ENCODE peak calls at places on chromosomes 13 and 19, in ten cellular contexts. One of them, this sample, is unnamed.

GRCh38 chr13:41470187-41470586 is 12.8 kb downstream of the RGCC start:
- DNase-seq in stimulated activated CD4-positive, alpha-beta T cell treated with anti-CD3 and anti-CD28 coated beads, Interleukin-4, amount 100 ng/mL, for 48 hours: peak
- DNase-seq in stimulated activated CD8-positive, alpha-beta memory T cell treated with anti-CD3 and anti-CD28 coated beads, Interleukin-4, amount 100 ng/mL, for 1 hour: no peak
- DNase-seq in kidney glomerular epithelial cell: no peak
- DNase-seq in T-cell: no peak
- DNase-seq in HS-5: no peak
- DNase-seq in astrocyte of the spinal cord: no peak
- DNase-seq in HFFc6: no peak
- DNase-seq in CD8-positive, alpha-beta memory T cell: no peak
- DNase-seq in activated CD8-positive, alpha-beta T cell treated with anti-CD3 and anti-CD28 coated beads for 36 hours: peak
- DNase-seq in this sample: no peak

GRCh38 chr19:279231-279630 is 12.0 kb downstream of the PLPP2 start:
- DNase-seq in HS-5: no peak
- DNase-seq in activated CD8-positive, alpha-beta T cell treated with anti-CD3 and anti-CD28 coated beads for 36 hours: no peak
- DNase-seq in HFFc6: no peak
- DNase-seq in CD8-positive, alpha-beta memory T cell: no peak
- DNase-seq in stimulated activated CD4-positive, alpha-beta T cell treated with anti-CD3 and anti-CD28 coated beads, Interleukin-4, amount 100 ng/mL, for 48 hours: no peak
- DNase-seq in astrocyte of the spinal cord: no peak
- DNase-seq in stimulated activated CD8-positive, alpha-beta memory T cell treated with anti-CD3 and anti-CD28 coated beads, Interleukin-4, amount 100 ng/mL, for 1 hour: no peak
- DNase-seq in T-cell: no peak
- DNase-seq in kidney glomerular epithelial cell: no peak
- DNase-seq in this sample: no peak

GRCh38 chr13:99911069-99911964 is 60.2 kb downstream of the ZIC5 start:
- DNase-seq in stimulated activated CD8-positive, alpha-beta memory T cell treated with anti-CD3 and anti-CD28 coated beads, Interleukin-4, amount 100 ng/mL, for 1 hour: no peak
- DNase-seq in HS-5: no peak
- DNase-seq in CD8-positive, alpha-beta memory T cell: no peak
- DNase-seq in astrocyte of the spinal cord: no peak
- DNase-seq in kidney glomerular epithelial cell: no peak
- DNase-seq in T-cell: no peak
- DNase-seq in activated CD8-positive, alpha-beta T cell treated with anti-CD3 and anti-CD28 coated beads for 36 hours: no peak
- DNase-seq in stimulated activated CD4-positive, alpha-beta T cell treated with anti-CD3 and anti-CD28 coated beads, Interleukin-4, amount 100 ng/mL, for 48 hours: no peak
- DNase-seq in HFFc6: no peak
- DNase-seq in this sample: no peak

GRCh38 chr19:45585158-45585577 is 566 bp upstream of the OPA3 start:
- DNase-seq in stimulated activated CD4-positive, alpha-beta T cell treated with anti-CD3 and anti-CD28 coated beads, Interleukin-4, amount 100 ng/mL, for 48 hours: no peak
- DNase-seq in T-cell: no peak
- DNase-seq in HS-5: no peak
- DNase-seq in stimulated activated CD8-positive, alpha-beta memory T cell treated with anti-CD3 and anti-CD28 coated beads, Interleukin-4, amount 100 ng/mL, for 1 hour: no peak
- DNase-seq in kidney glomerular epithelial cell: no peak
- DNase-seq in activated CD8-positive, alpha-beta T cell treated with anti-CD3 and anti-CD28 coated beads for 36 hours: no peak
- DNase-seq in astrocyte of the spinal cord: no peak
- DNase-seq in CD8-positive, alpha-beta memory T cell: no peak
- DNase-seq in HFFc6: no peak
- DNase-seq in this sample: no peak

GRCh38 chr13:104750377-104750776 is 1684.2 kb upstream of the SLC10A2 start:
- DNase-seq in CD8-positive, alpha-beta memory T cell: no peak
- DNase-seq in kidney glomerular epithelial cell: peak
- DNase-seq in activated CD8-positive, alpha-beta T cell treated with anti-CD3 and anti-CD28 coated beads for 36 hours: no peak
- DNase-seq in T-cell: no peak
- DNase-seq in HS-5: no peak
- DNase-seq in stimulated activated CD4-positive, alpha-beta T cell treated with anti-CD3 and anti-CD28 coated beads, Interleukin-4, amount 100 ng/mL, for 48 hours: no peak
- DNase-seq in stimulated activated CD8-positive, alpha-beta memory T cell treated with anti-CD3 and anti-CD28 coated beads, Interleukin-4, amount 100 ng/mL, for 1 hour: no peak
- DNase-seq in astrocyte of the spinal cord: peak
- DNase-seq in HFFc6: no peak
- DNase-seq in this sample: no peak

GRCh38 chr13:111506131-111506530 is 185.7 kb downstream of the TEX29 start:
- DNase-seq in astrocyte of the spinal cord: no peak
- DNase-seq in activated CD8-positive, alpha-beta T cell treated with anti-CD3 and anti-CD28 coated beads for 36 hours: no peak
- DNase-seq in stimulated activated CD4-positive, alpha-beta T cell treated with anti-CD3 and anti-CD28 coated beads, Interleukin-4, amount 100 ng/mL, for 48 hours: no peak
- DNase-seq in HFFc6: no peak
- DNase-seq in T-cell: no peak
- DNase-seq in HS-5: no peak
- DNase-seq in stimulated activated CD8-positive, alpha-beta memory T cell treated with anti-CD3 and anti-CD28 coated beads, Interleukin-4, amount 100 ng/mL, for 1 hour: no peak
- DNase-seq in kidney glomerular epithelial cell: no peak
- DNase-seq in CD8-positive, alpha-beta memory T cell: no peak
- DNase-seq in this sample: no peak

GRCh38 chr13:21739771-21740170 is 68.9 kb downstream of the FGF9 start:
- DNase-seq in stimulated activated CD8-positive, alpha-beta memory T cell treated with anti-CD3 and anti-CD28 coated beads, Interleukin-4, amount 100 ng/mL, for 1 hour: no peak
- DNase-seq in HS-5: no peak
- DNase-seq in activated CD8-positive, alpha-beta T cell treated with anti-CD3 and anti-CD28 coated beads for 36 hours: no peak
- DNase-seq in astrocyte of the spinal cord: no peak
- DNase-seq in kidney glomerular epithelial cell: no peak
- DNase-seq in CD8-positive, alpha-beta memory T cell: no peak
- DNase-seq in T-cell: no peak
- DNase-seq in HFFc6: no peak
- DNase-seq in stimulated activated CD4-positive, alpha-beta T cell treated with anti-CD3 and anti-CD28 coated beads, Interleukin-4, amount 100 ng/mL, for 48 hours: no peak
- DNase-seq in this sample: no peak

GRCh38 chr19:4730740-4731171 is 7.1 kb upstream of the DPP9 start:
- DNase-seq in kidney glomerular epithelial cell: no peak
- DNase-seq in HS-5: no peak
- DNase-seq in stimulated activated CD4-positive, alpha-beta T cell treated with anti-CD3 and anti-CD28 coated beads, Interleukin-4, amount 100 ng/mL, for 48 hours: peak
- DNase-seq in activated CD8-positive, alpha-beta T cell treated with anti-CD3 and anti-CD28 coated beads for 36 hours: peak
- DNase-seq in T-cell: no peak
- DNase-seq in CD8-positive, alpha-beta memory T cell: peak
- DNase-seq in HFFc6: no peak
- DNase-seq in astrocyte of the spinal cord: no peak
- DNase-seq in stimulated activated CD8-positive, alpha-beta memory T cell treated with anti-CD3 and anti-CD28 coated beads, Interleukin-4, amount 100 ng/mL, for 1 hour: no peak
- DNase-seq in this sample: peak

GRCh38 chr19:53977991-53978731 is 13.3 kb upstream of the CACNG6 start:
- DNase-seq in kidney glomerular epithelial cell: no peak
- DNase-seq in HFFc6: peak
- DNase-seq in CD8-positive, alpha-beta memory T cell: no peak
- DNase-seq in HS-5: peak
- DNase-seq in T-cell: peak
- DNase-seq in astrocyte of the spinal cord: peak
- DNase-seq in stimulated activated CD8-positive, alpha-beta memory T cell treated with anti-CD3 and anti-CD28 coated beads, Interleukin-4, amount 100 ng/mL, for 1 hour: no peak
- DNase-seq in activated CD8-positive, alpha-beta T cell treated with anti-CD3 and anti-CD28 coated beads for 36 hours: peak
- DNase-seq in stimulated activated CD4-positive, alpha-beta T cell treated with anti-CD3 and anti-CD28 coated beads, Interleukin-4, amount 100 ng/mL, for 48 hours: peak
- DNase-seq in this sample: no peak

GRCh38 chr19:14473073-14473790 is 1.9 kb downstream of the PTGER1 start:
- DNase-seq in HS-5: no peak
- DNase-seq in astrocyte of the spinal cord: no peak
- DNase-seq in HFFc6: no peak
- DNase-seq in stimulated activated CD8-positive, alpha-beta memory T cell treated with anti-CD3 and anti-CD28 coated beads, Interleukin-4, amount 100 ng/mL, for 1 hour: no peak
- DNase-seq in stimulated activated CD4-positive, alpha-beta T cell treated with anti-CD3 and anti-CD28 coated beads, Interleukin-4, amount 100 ng/mL, for 48 hours: no peak
- DNase-seq in activated CD8-positive, alpha-beta T cell treated with anti-CD3 and anti-CD28 coated beads for 36 hours: no peak
- DNase-seq in T-cell: no peak
- DNase-seq in CD8-positive, alpha-beta memory T cell: no peak
- DNase-seq in kidney glomerular epithelial cell: no peak
- DNase-seq in this sample: no peak

GRCh38 chr13:73060251-73061160 is 1.7 kb downstream of the KLF5 start:
- DNase-seq in stimulated activated CD8-positive, alpha-beta memory T cell treated with anti-CD3 and anti-CD28 coated beads, Interleukin-4, amount 100 ng/mL, for 1 hour: no peak
- DNase-seq in CD8-positive, alpha-beta memory T cell: no peak
- DNase-seq in activated CD8-positive, alpha-beta T cell treated with anti-CD3 and anti-CD28 coated beads for 36 hours: no peak
- DNase-seq in HS-5: no peak
- DNase-seq in stimulated activated CD4-positive, alpha-beta T cell treated with anti-CD3 and anti-CD28 coated beads, Interleukin-4, amount 100 ng/mL, for 48 hours: no peak
- DNase-seq in astrocyte of the spinal cord: peak
- DNase-seq in kidney glomerular epithelial cell: peak
- DNase-seq in T-cell: no peak
- DNase-seq in HFFc6: peak
- DNase-seq in this sample: no peak

GRCh38 chr13:20441879-20442278 is 83.8 kb downstream of the CRYL1 start:
- DNase-seq in HS-5: no peak
- DNase-seq in astrocyte of the spinal cord: peak
- DNase-seq in T-cell: no peak
- DNase-seq in stimulated activated CD4-positive, alpha-beta T cell treated with anti-CD3 and anti-CD28 coated beads, Interleukin-4, amount 100 ng/mL, for 48 hours: no peak
- DNase-seq in stimulated activated CD8-positive, alpha-beta memory T cell treated with anti-CD3 and anti-CD28 coated beads, Interleukin-4, amount 100 ng/mL, for 1 hour: no peak
- DNase-seq in activated CD8-positive, alpha-beta T cell treated with anti-CD3 and anti-CD28 coated beads for 36 hours: no peak
- DNase-seq in kidney glomerular epithelial cell: no peak
- DNase-seq in HFFc6: no peak
- DNase-seq in CD8-positive, alpha-beta memory T cell: no peak
- DNase-seq in this sample: no peak

GRCh38 chr13:28357846-28358496 is 137.0 kb downstream of the FLT1 start:
- DNase-seq in kidney glomerular epithelial cell: no peak
- DNase-seq in HS-5: no peak
- DNase-seq in HFFc6: no peak
- DNase-seq in astrocyte of the spinal cord: no peak
- DNase-seq in activated CD8-positive, alpha-beta T cell treated with anti-CD3 and anti-CD28 coated beads for 36 hours: peak
- DNase-seq in CD8-positive, alpha-beta memory T cell: no peak
- DNase-seq in T-cell: no peak
- DNase-seq in stimulated activated CD8-positive, alpha-beta memory T cell treated with anti-CD3 and anti-CD28 coated beads, Interleukin-4, amount 100 ng/mL, for 1 hour: no peak
- DNase-seq in stimulated activated CD4-positive, alpha-beta T cell treated with anti-CD3 and anti-CD28 coated beads, Interleukin-4, amount 100 ng/mL, for 48 hours: no peak
- DNase-seq in this sample: no peak

GRCh38 chr19:17966497-17967257 is at the start of gene KCNN1:
- DNase-seq in CD8-positive, alpha-beta memory T cell: no peak
- DNase-seq in astrocyte of the spinal cord: no peak
- DNase-seq in T-cell: no peak
- DNase-seq in stimulated activated CD8-positive, alpha-beta memory T cell treated with anti-CD3 and anti-CD28 coated beads, Interleukin-4, amount 100 ng/mL, for 1 hour: no peak
- DNase-seq in kidney glomerular epithelial cell: no peak
- DNase-seq in HFFc6: no peak
- DNase-seq in stimulated activated CD4-positive, alpha-beta T cell treated with anti-CD3 and anti-CD28 coated beads, Interleukin-4, amount 100 ng/mL, for 48 hours: no peak
- DNase-seq in HS-5: no peak
- DNase-seq in activated CD8-positive, alpha-beta T cell treated with anti-CD3 and anti-CD28 coated beads for 36 hours: no peak
- DNase-seq in this sample: no peak

GRCh38 chr13:61276401-61276800 is 139.2 kb downstream of the PCDH20 start:
- DNase-seq in HFFc6: no peak
- DNase-seq in HS-5: no peak
- DNase-seq in stimulated activated CD4-positive, alpha-beta T cell treated with anti-CD3 and anti-CD28 coated beads, Interleukin-4, amount 100 ng/mL, for 48 hours: no peak
- DNase-seq in T-cell: no peak
- DNase-seq in stimulated activated CD8-positive, alpha-beta memory T cell treated with anti-CD3 and anti-CD28 coated beads, Interleukin-4, amount 100 ng/mL, for 1 hour: no peak
- DNase-seq in activated CD8-positive, alpha-beta T cell treated with anti-CD3 and anti-CD28 coated beads for 36 hours: no peak
- DNase-seq in CD8-positive, alpha-beta memory T cell: no peak
- DNase-seq in astrocyte of the spinal cord: no peak
- DNase-seq in kidney glomerular epithelial cell: peak
- DNase-seq in this sample: no peak

GRCh38 chr13:113553541-113554332 is 30.8 kb upstream of the TFDP1 start:
- DNase-seq in stimulated activated CD8-positive, alpha-beta memory T cell treated with anti-CD3 and anti-CD28 coated beads, Interleukin-4, amount 100 ng/mL, for 1 hour: no peak
- DNase-seq in stimulated activated CD4-positive, alpha-beta T cell treated with anti-CD3 and anti-CD28 coated beads, Interleukin-4, amount 100 ng/mL, for 48 hours: no peak
- DNase-seq in HS-5: no peak
- DNase-seq in T-cell: no peak
- DNase-seq in CD8-positive, alpha-beta memory T cell: peak
- DNase-seq in kidney glomerular epithelial cell: no peak
- DNase-seq in activated CD8-positive, alpha-beta T cell treated with anti-CD3 and anti-CD28 coated beads for 36 hours: no peak
- DNase-seq in HFFc6: no peak
- DNase-seq in astrocyte of the spinal cord: no peak
- DNase-seq in this sample: peak

GRCh38 chr19:2487780-2488330 is 11.9 kb downstream of the GADD45B start:
- DNase-seq in stimulated activated CD8-positive, alpha-beta memory T cell treated with anti-CD3 and anti-CD28 coated beads, Interleukin-4, amount 100 ng/mL, for 1 hour: no peak
- DNase-seq in HS-5: no peak
- DNase-seq in CD8-positive, alpha-beta memory T cell: no peak
- DNase-seq in HFFc6: no peak
- DNase-seq in T-cell: no peak
- DNase-seq in astrocyte of the spinal cord: no peak
- DNase-seq in activated CD8-positive, alpha-beta T cell treated with anti-CD3 and anti-CD28 coated beads for 36 hours: no peak
- DNase-seq in kidney glomerular epithelial cell: no peak
- DNase-seq in stimulated activated CD4-positive, alpha-beta T cell treated with anti-CD3 and anti-CD28 coated beads, Interleukin-4, amount 100 ng/mL, for 48 hours: no peak
- DNase-seq in this sample: no peak

GRCh38 chr13:46535822-46536221 is 17.1 kb upstream of the LRCH1 start:
- DNase-seq in T-cell: no peak
- DNase-seq in CD8-positive, alpha-beta memory T cell: no peak
- DNase-seq in astrocyte of the spinal cord: no peak
- DNase-seq in HFFc6: no peak
- DNase-seq in kidney glomerular epithelial cell: no peak
- DNase-seq in stimulated activated CD8-positive, alpha-beta memory T cell treated with anti-CD3 and anti-CD28 coated beads, Interleukin-4, amount 100 ng/mL, for 1 hour: no peak
- DNase-seq in activated CD8-positive, alpha-beta T cell treated with anti-CD3 and anti-CD28 coated beads for 36 hours: no peak
- DNase-seq in HS-5: no peak
- DNase-seq in stimulated activated CD4-positive, alpha-beta T cell treated with anti-CD3 and anti-CD28 coated beads, Interleukin-4, amount 100 ng/mL, for 48 hours: no peak
- DNase-seq in this sample: no peak

GRCh38 chr13:101511766-101512165 is 59.3 kb downstream of the ITGBL1 start:
- DNase-seq in T-cell: no peak
- DNase-seq in HFFc6: no peak
- DNase-seq in activated CD8-positive, alpha-beta T cell treated with anti-CD3 and anti-CD28 coated beads for 36 hours: no peak
- DNase-seq in kidney glomerular epithelial cell: no peak
- DNase-seq in astrocyte of the spinal cord: peak
- DNase-seq in stimulated activated CD4-positive, alpha-beta T cell treated with anti-CD3 and anti-CD28 coated beads, Interleukin-4, amount 100 ng/mL, for 48 hours: no peak
- DNase-seq in HS-5: no peak
- DNase-seq in stimulated activated CD8-positive, alpha-beta memory T cell treated with anti-CD3 and anti-CD28 coated beads, Interleukin-4, amount 100 ng/mL, for 1 hour: no peak
- DNase-seq in CD8-positive, alpha-beta memory T cell: no peak
- DNase-seq in this sample: no peak

GRCh38 chr13:75512253-75512652 is 25.4 kb downstream of the COMMD6 start:
- DNase-seq in T-cell: no peak
- DNase-seq in stimulated activated CD8-positive, alpha-beta memory T cell treated with anti-CD3 and anti-CD28 coated beads, Interleukin-4, amount 100 ng/mL, for 1 hour: no peak
- DNase-seq in HFFc6: no peak
- DNase-seq in activated CD8-positive, alpha-beta T cell treated with anti-CD3 and anti-CD28 coated beads for 36 hours: no peak
- DNase-seq in HS-5: no peak
- DNase-seq in astrocyte of the spinal cord: no peak
- DNase-seq in CD8-positive, alpha-beta memory T cell: no peak
- DNase-seq in stimulated activated CD4-positive, alpha-beta T cell treated with anti-CD3 and anti-CD28 coated beads, Interleukin-4, amount 100 ng/mL, for 48 hours: no peak
- DNase-seq in kidney glomerular epithelial cell: no peak
- DNase-seq in this sample: no peak

GRCh38 chr13:37106642-37107041 is 1.2 kb upstream of the CSNK1A1L start:
- DNase-seq in activated CD8-positive, alpha-beta T cell treated with anti-CD3 and anti-CD28 coated beads for 36 hours: no peak
- DNase-seq in HFFc6: no peak
- DNase-seq in T-cell: no peak
- DNase-seq in stimulated activated CD8-positive, alpha-beta memory T cell treated with anti-CD3 and anti-CD28 coated beads, Interleukin-4, amount 100 ng/mL, for 1 hour: no peak
- DNase-seq in stimulated activated CD4-positive, alpha-beta T cell treated with anti-CD3 and anti-CD28 coated beads, Interleukin-4, amount 100 ng/mL, for 48 hours: no peak
- DNase-seq in kidney glomerular epithelial cell: no peak
- DNase-seq in astrocyte of the spinal cord: no peak
- DNase-seq in HS-5: no peak
- DNase-seq in CD8-positive, alpha-beta memory T cell: no peak
- DNase-seq in this sample: no peak

GRCh38 chr13:97273341-97273831 is 51.3 kb downstream of the MBNL2 start:
- DNase-seq in CD8-positive, alpha-beta memory T cell: no peak
- DNase-seq in kidney glomerular epithelial cell: no peak
- DNase-seq in HFFc6: peak
- DNase-seq in HS-5: no peak
- DNase-seq in stimulated activated CD4-positive, alpha-beta T cell treated with anti-CD3 and anti-CD28 coated beads, Interleukin-4, amount 100 ng/mL, for 48 hours: no peak
- DNase-seq in astrocyte of the spinal cord: no peak
- DNase-seq in stimulated activated CD8-positive, alpha-beta memory T cell treated with anti-CD3 and anti-CD28 coated beads, Interleukin-4, amount 100 ng/mL, for 1 hour: no peak
- DNase-seq in activated CD8-positive, alpha-beta T cell treated with anti-CD3 and anti-CD28 coated beads for 36 hours: no peak
- DNase-seq in T-cell: no peak
- DNase-seq in this sample: no peak

GRCh38 chr19:2047449-2048103 is 3.5 kb downstream of the MKNK2 start:
- DNase-seq in CD8-positive, alpha-beta memory T cell: no peak
- DNase-seq in HS-5: no peak
- DNase-seq in HFFc6: peak
- DNase-seq in T-cell: no peak
- DNase-seq in stimulated activated CD4-positive, alpha-beta T cell treated with anti-CD3 and anti-CD28 coated beads, Interleukin-4, amount 100 ng/mL, for 48 hours: no peak
- DNase-seq in kidney glomerular epithelial cell: no peak
- DNase-seq in activated CD8-positive, alpha-beta T cell treated with anti-CD3 and anti-CD28 coated beads for 36 hours: peak
- DNase-seq in stimulated activated CD8-positive, alpha-beta memory T cell treated with anti-CD3 and anti-CD28 coated beads, Interleukin-4, amount 100 ng/mL, for 1 hour: no peak
- DNase-seq in astrocyte of the spinal cord: no peak
- DNase-seq in this sample: peak

GRCh38 chr13:101945435-101945834 is 456.4 kb downstream of the FGF14 start:
- DNase-seq in astrocyte of the spinal cord: no peak
- DNase-seq in HS-5: no peak
- DNase-seq in CD8-positive, alpha-beta memory T cell: no peak
- DNase-seq in stimulated activated CD8-positive, alpha-beta memory T cell treated with anti-CD3 and anti-CD28 coated beads, Interleukin-4, amount 100 ng/mL, for 1 hour: no peak
- DNase-seq in activated CD8-positive, alpha-beta T cell treated with anti-CD3 and anti-CD28 coated beads for 36 hours: no peak
- DNase-seq in T-cell: no peak
- DNase-seq in kidney glomerular epithelial cell: no peak
- DNase-seq in HFFc6: no peak
- DNase-seq in stimulated activated CD4-positive, alpha-beta T cell treated with anti-CD3 and anti-CD28 coated beads, Interleukin-4, amount 100 ng/mL, for 48 hours: no peak
- DNase-seq in this sample: no peak

GRCh38 chr13:110245421-110245899 is 61.5 kb downstream of the COL4A1 start:
- DNase-seq in kidney glomerular epithelial cell: no peak
- DNase-seq in HS-5: no peak
- DNase-seq in activated CD8-positive, alpha-beta T cell treated with anti-CD3 and anti-CD28 coated beads for 36 hours: no peak
- DNase-seq in stimulated activated CD8-positive, alpha-beta memory T cell treated with anti-CD3 and anti-CD28 coated beads, Interleukin-4, amount 100 ng/mL, for 1 hour: no peak
- DNase-seq in stimulated activated CD4-positive, alpha-beta T cell treated with anti-CD3 and anti-CD28 coated beads, Interleukin-4, amount 100 ng/mL, for 48 hours: no peak
- DNase-seq in T-cell: no peak
- DNase-seq in HFFc6: peak
- DNase-seq in CD8-positive, alpha-beta memory T cell: no peak
- DNase-seq in astrocyte of the spinal cord: peak
- DNase-seq in this sample: no peak

GRCh38 chr13:44155422-44156293 is 218.0 kb upstream of the SERP2 start:
- DNase-seq in activated CD8-positive, alpha-beta T cell treated with anti-CD3 and anti-CD28 coated beads for 36 hours: no peak
- DNase-seq in stimulated activated CD8-positive, alpha-beta memory T cell treated with anti-CD3 and anti-CD28 coated beads, Interleukin-4, amount 100 ng/mL, for 1 hour: no peak
- DNase-seq in CD8-positive, alpha-beta memory T cell: no peak
- DNase-seq in HFFc6: peak
- DNase-seq in HS-5: no peak
- DNase-seq in stimulated activated CD4-positive, alpha-beta T cell treated with anti-CD3 and anti-CD28 coated beads, Interleukin-4, amount 100 ng/mL, for 48 hours: no peak
- DNase-seq in astrocyte of the spinal cord: peak
- DNase-seq in kidney glomerular epithelial cell: no peak
- DNase-seq in T-cell: no peak
- DNase-seq in this sample: peak